ENCODE peak calls at places on chromosome 19, in eight cellular contexts. S is uterus; I is NCI-H82; B is stimulated activated CD4-positive, alpha-beta T cell treated with anti-CD3 and anti-CD28 coated beads, TNF-alpha, amount 100 ng/mL, for 48 hours; P is fibroblast of the conjunctiva; H is NCI-H187; Q is stimulated activated CD8-positive, alpha-beta memory T cell treated with anti-CD3 and anti-CD28 coated beads, Interleukin-2, amount 100 ng/mL, for 1 hour; C is psoas muscle. A is an unnamed sample.

GRCh38 chr19:45211751-45212381 is 33.3 kb downstream of the BLOC1S3 start:
- DNase-seq in S (peak; percentile 77), I (no peak), B (no peak), P (no peak), H (no peak), Q (no peak), C (peak; percentile 58), A (no peak)

GRCh38 chr19:32750441-32751055 is 31.0 kb downstream of the TDRD12 start:
- DNase-seq in S (no peak), I (no peak), B (no peak), P (no peak), H (no peak), Q (no peak), C (no peak), A (no peak)

GRCh38 chr19:51002542-51003311 is 1.3 kb upstream of the KLK8 start:
- DNase-seq in S (no peak), I (peak; percentile 40), B (no peak), P (no peak), H (no peak), Q (no peak), C (no peak), A (no peak)

GRCh38 chr19:48061401-48062344 is 17.8 kb upstream of the CABP5 start:
- DNase-seq in S (no peak), I (no peak), B (no peak), P (no peak), H (no peak), Q (no peak), C (no peak), A (no peak)

GRCh38 chr19:38023661-38024574 is 116.9 kb downstream of the SIPA1L3 start:
- DNase-seq in S (no peak), I (no peak), B (no peak), P (no peak), H (no peak), Q (no peak), C (no peak), A (peak; percentile 50)

GRCh38 chr19:14577885-14578427 is 4.9 kb upstream of the CLEC17A start:
- DNase-seq in S (no peak), I (peak; percentile 92), B (no peak), P (no peak), H (no peak), Q (no peak), C (no peak), A (peak; percentile 86)

GRCh38 chr19:2050991-2051770 is at the start of gene MKNK2:
- DNase-seq in S (peak; percentile 90), I (peak; percentile 88), B (peak; percentile 94), P (no peak), H (peak; percentile 82), Q (peak; percentile 93), C (peak; percentile 97), A (peak; percentile 89)

GRCh38 chr19:21256722-21257121 is 72.5 kb downstream of the ZNF708 start:
- DNase-seq in S (no peak), I (peak; percentile 33), B (no peak), P (no peak), H (no peak), Q (no peak), C (no peak), A (peak; percentile 22)

GRCh38 chr19:49231804-49232203 is 74.2 kb downstream of the TRPM4 start:
- DNase-seq in S (no peak), I (no peak), B (no peak), P (no peak), H (no peak), Q (no peak), C (no peak), A (no peak)

GRCh38 chr19:8001651-8001994 is 3.8 kb downstream of the ELAVL1 start:
- DNase-seq in S (no peak), I (no peak), B (no peak), P (no peak), H (no peak), Q (no peak), C (no peak), A (no peak)

GRCh38 chr19:49309087-49309486 is 15.9 kb downstream of the SLC6A16 start:
- DNase-seq in S (no peak), I (no peak), B (no peak), P (no peak), H (no peak), Q (no peak), C (no peak), A (no peak)

GRCh38 chr19:10112895-10113591 is 1.6 kb downstream of the P2RY11 start:
- DNase-seq in S (no peak), I (peak; percentile 68), B (no peak), P (no peak), H (no peak), Q (peak; percentile 44), C (peak; percentile 77), A (peak; percentile 74)

GRCh38 chr19:13398780-13399726 is 107.2 kb downstream of the CACNA1A start:
- DNase-seq in S (no peak), I (no peak), B (no peak), P (peak; percentile 86), H (no peak), Q (no peak), C (no peak), A (no peak)

GRCh38 chr19:23777216-23777615 is 18.5 kb upstream of the ZNF681 start:
- DNase-seq in S (no peak), I (no peak), B (no peak), P (no peak), H (no peak), Q (no peak), C (no peak), A (no peak)

GRCh38 chr19:3975637-3976087 is 4.8 kb upstream of the DAPK3 start:
- DNase-seq in S (no peak), I (peak; percentile 21), B (no peak), P (no peak), H (no peak), Q (no peak), C (no peak), A (no peak)

GRCh38 chr19:8731428-8732169 is 10.2 kb downstream of the OR2Z1 start:
- DNase-seq in S (no peak), I (no peak), B (no peak), P (no peak), H (no peak), Q (no peak), C (no peak), A (no peak)

GRCh38 chr19:5960005-5961001 is 17.6 kb downstream of the RANBP3 start:
- DNase-seq in S (no peak), I (no peak), B (no peak), P (no peak), H (no peak), Q (no peak), C (no peak), A (no peak)

GRCh38 chr19:17865364-17866311 is 5.9 kb downstream of the RPL18A start:
- DNase-seq in S (no peak), I (peak; percentile 86), B (no peak), P (no peak), H (no peak), Q (no peak), C (no peak), A (peak; percentile 53)

GRCh38 chr19:29401712-29402421 is 123.9 kb upstream of the VSTM2B start:
- DNase-seq in S (no peak), I (no peak), B (no peak), P (no peak), H (no peak), Q (no peak), C (no peak), A (no peak)

GRCh38 chr19:49890349-49891311 is 6.1 kb downstream of the IL4I1 start:
- DNase-seq in S (no peak), I (peak; percentile 86), B (peak; percentile 28), P (no peak), H (peak; percentile 87), Q (peak; percentile 27), C (no peak), A (no peak)

GRCh38 chr19:1383014-1383310 is 745 bp upstream of the NDUFS7 start:
- DNase-seq in S (no peak), I (no peak), B (no peak), P (no peak), H (no peak), Q (no peak), C (no peak), A (no peak)

GRCh38 chr19:19386373-19386869 is 19.1 kb upstream of the GATAD2A start:
- DNase-seq in S (no peak), I (no peak), B (no peak), P (no peak), H (no peak), Q (no peak), C (no peak), A (no peak)

GRCh38 chr19:35166100-35167063 is 11.8 kb downstream of the FXYD5 start:
- DNase-seq in S (no peak), I (no peak), B (no peak), P (no peak), H (no peak), Q (no peak), C (no peak), A (no peak)

GRCh38 chr19:50964266-50964665 is 5.1 kb downstream of the KLK6 start:
- DNase-seq in S (no peak), I (no peak), B (no peak), P (no peak), H (no peak), Q (no peak), C (no peak), A (no peak)

GRCh38 chr19:34590228-34590627 is 86.7 kb downstream of the SCGB2B2 start:
- DNase-seq in S (no peak), I (no peak), B (no peak), P (no peak), H (no peak), Q (no peak), C (no peak), A (no peak)

GRCh38 chr19:3176715-3177501 is 1.7 kb upstream of the S1PR4 start:
- DNase-seq in S (no peak), I (no peak), B (no peak), P (no peak), H (no peak), Q (peak; percentile 55), C (no peak), A (no peak)